ENCODE peak calls at places on chromosomes 7 and 10, in ten cellular contexts. I is activated B cell treated with CpG ODN at 0.5 μM for 24 hours; A is cardiac muscle cell; T is neural crest cell; S is fibroblast of lung; C is WTC11; Z is CD8-positive, alpha-beta T cell; L is GM20000; U is prostate gland; G is fibroblast of mammary gland. F is an unnamed sample.

GRCh38 chr10:76543655-76544054 is 1094.0 kb downstream of the KCNMA1 start:
- DNase-seq in I (no peak), S (peak), A (no peak), C (no peak), L (no peak), U (no peak), G (peak), Z (no peak), T (no peak), F (no peak)

GRCh38 chr10:12590682-12591642 is 241.6 kb downstream of the CAMK1D start:
- DNase-seq in G (no peak), Z (no peak), A (no peak), L (no peak), I (no peak), S (peak), T (no peak), U (no peak), C (no peak), F (no peak)

GRCh38 chr10:391304-391703 is 256.0 kb downstream of the ZMYND11 start:
- DNase-seq in I (no peak), S (no peak), L (no peak), T (no peak), C (no peak), A (no peak), Z (no peak), G (no peak), U (no peak), F (no peak)

GRCh38 chr7:104296266-104296665 is 32.1 kb upstream of the LHFPL3 start:
- DNase-seq in U (no peak), C (no peak), A (no peak), I (no peak), T (no peak), L (no peak), S (no peak), Z (no peak), G (no peak), F (no peak)

GRCh38 chr10:110495731-110496552 is 1.8 kb upstream of the DUSP5 start:
- DNase-seq in I (no peak), S (peak), C (peak), U (no peak), G (peak), A (no peak), Z (peak), T (no peak), L (peak), F (no peak)

GRCh38 chr10:60942604-60943269 is 1.2 kb downstream of the RHOBTB1 start:
- DNase-seq in S (peak), Z (peak), U (peak), C (no peak), G (peak), I (no peak), T (no peak), L (peak), A (peak), F (no peak)

GRCh38 chr10:112810651-112811215 is 139.3 kb upstream of the TCF7L2 start:
- DNase-seq in G (no peak), I (no peak), A (no peak), S (peak), Z (no peak), U (no peak), T (no peak), L (no peak), C (no peak), F (peak)

GRCh38 chr7:28240466-28240865 is 59.9 kb upstream of the JAZF1 start:
- DNase-seq in I (no peak), S (no peak), C (no peak), U (no peak), L (no peak), A (no peak), Z (no peak), G (no peak), T (no peak), F (no peak)

GRCh38 chr7:43113622-43114450 is 1.4 kb downstream of the HECW1 start:
- DNase-seq in G (no peak), S (no peak), L (peak), I (no peak), A (no peak), U (no peak), C (peak), Z (no peak), T (no peak), F (no peak)

GRCh38 chr7:47300472-47301021 is 281.4 kb downstream of the TNS3 start:
- DNase-seq in C (no peak), G (no peak), L (no peak), U (no peak), I (no peak), A (no peak), Z (no peak), S (no peak), T (no peak), F (no peak)

GRCh38 chr7:140544278-140544896 is 65.1 kb upstream of the MKRN1 start:
- DNase-seq in S (no peak), Z (no peak), I (no peak), C (no peak), U (no peak), T (no peak), A (no peak), L (no peak), G (no peak), F (no peak)
- TF ChIP-seq CTCF in S (no peak), Z (no peak), I (no peak), C (no peak), U (no peak), T (no peak), A (no peak), L (no peak), G (no peak), F (no peak)

GRCh38 chr7:44348300-44348699 is 22.9 kb upstream of the CAMK2B start:
- DNase-seq in I (no peak), T (no peak), A (peak), C (peak), S (no peak), L (peak), Z (no peak), G (peak), U (no peak), F (no peak)
- TF ChIP-seq CTCF in I (no peak), T (no peak), A (peak), C (peak), S (peak), L (no peak), Z (no peak), G (peak), U (no peak), F (no peak)

DNA sequence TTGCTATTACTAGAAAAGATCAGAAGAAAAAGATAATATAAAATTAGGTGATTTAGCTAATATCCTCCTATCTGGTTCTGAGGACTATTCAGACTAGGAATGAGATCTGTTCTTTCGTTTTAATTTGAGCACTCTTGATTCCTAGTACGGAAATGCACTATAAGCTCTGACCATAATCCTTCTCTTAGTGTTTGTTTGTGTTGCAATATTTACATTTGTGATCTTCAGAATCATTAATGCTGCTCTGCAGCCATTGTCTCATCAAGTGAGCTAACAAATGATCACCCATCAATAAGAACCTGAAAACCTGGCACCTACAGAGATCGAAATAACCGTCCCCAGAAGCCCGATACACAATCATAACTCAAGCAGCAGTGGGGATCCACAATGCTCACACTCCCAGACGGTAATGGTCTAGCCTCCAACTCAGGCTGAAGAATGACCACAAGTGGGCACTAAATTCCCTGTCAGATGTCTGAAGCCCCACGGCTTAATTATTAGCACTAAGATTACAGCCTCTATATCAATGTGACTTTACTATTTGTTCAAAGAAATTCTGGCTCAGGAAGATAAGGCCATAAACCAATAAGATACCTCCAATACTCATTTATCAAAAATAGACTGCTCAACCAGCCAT is 156.0 kb upstream of the NFE2L3 start:
- DNase-seq in T (no peak), Z (no peak), I (no peak), C (no peak), S (no peak), L (no peak), U (no peak), G (peak), A (no peak), F (no peak)
- TF ChIP-seq CTCF in T (no peak), Z (no peak), I (no peak), C (no peak), S (no peak), L (no peak), U (no peak), G (no peak), A (no peak), F (peak)

DNA sequence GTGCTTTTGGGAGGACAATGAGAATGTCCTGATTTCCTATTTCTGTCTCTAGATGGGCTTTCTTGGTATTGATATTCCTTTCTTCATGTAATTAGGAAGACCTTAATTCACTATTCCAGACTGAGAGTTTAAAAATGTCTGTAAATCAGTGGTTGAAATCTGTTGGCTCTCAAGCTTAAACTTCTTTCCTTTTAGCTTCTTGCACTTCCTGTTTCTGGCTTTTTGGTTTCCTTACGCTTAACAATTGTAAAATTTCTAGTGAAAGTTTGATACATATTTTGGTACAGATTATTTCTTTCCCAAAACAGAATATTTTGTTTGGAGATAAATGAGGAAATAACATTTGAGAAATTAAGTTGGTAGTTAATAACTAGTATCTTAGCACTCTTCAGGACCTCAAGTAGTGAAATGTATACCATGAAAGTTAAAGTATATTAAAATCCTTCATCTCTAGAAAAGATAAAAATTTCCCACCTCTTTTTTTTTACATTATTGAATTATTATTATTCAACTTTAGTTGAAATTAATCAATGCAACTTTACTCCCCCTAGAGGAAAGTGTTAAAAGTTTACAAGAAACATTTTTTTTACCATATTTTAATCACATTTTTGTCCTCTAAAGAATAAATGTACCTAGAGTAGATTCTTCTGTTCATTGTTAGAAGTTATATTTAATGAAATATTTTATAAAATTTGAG is 137.2 kb downstream of the PHTF2 start:
- DNase-seq in S (no peak), A (no peak), Z (no peak), L (no peak), G (peak), C (no peak), U (no peak), I (no peak), T (no peak), F (no peak)
- TF ChIP-seq CTCF in S (no peak), A (peak), Z (no peak), L (no peak), G (peak), C (no peak), U (peak), I (no peak), T (peak), F (no peak)

GRCh38 chr10:121927841-121928527 is at the start of gene ATE1:
- DNase-seq in I (peak), S (peak), L (peak), Z (peak), G (peak), C (peak), U (peak), T (peak), A (peak), F (peak)
- TF ChIP-seq CTCF in I (no peak), S (no peak), L (no peak), Z (no peak), G (no peak), C (no peak), U (peak), T (peak), A (no peak), F (peak)

DNA sequence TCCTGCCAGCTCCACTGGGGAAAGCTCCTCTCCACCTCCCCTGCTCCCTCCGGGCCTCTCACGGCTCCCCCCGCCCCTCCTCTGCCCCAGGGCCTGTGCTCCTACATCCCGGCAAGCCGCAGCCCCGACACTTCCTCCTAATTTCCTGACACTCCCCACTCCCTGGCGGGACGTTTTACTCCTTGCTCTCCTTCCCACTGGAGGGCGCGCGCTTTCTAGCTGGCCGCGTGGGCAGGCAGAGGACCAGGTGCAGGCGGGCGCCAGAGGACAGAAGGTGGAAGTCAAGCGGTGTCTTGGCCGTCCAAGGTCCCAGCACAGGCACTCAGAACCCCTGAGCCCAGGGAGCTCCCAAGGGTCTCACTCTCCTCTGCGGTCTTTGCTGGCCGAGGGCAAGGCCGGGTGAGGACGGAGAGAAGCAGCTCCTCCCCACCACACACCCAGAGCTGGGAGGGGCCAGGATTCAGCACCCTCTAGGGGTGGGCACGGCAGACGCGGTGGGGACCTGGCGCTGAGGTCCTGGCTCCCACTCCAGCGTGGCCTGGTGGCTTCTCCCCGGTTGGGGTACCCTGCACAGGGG is 19.1 kb downstream of the ADAM8 start:
- DNase-seq in L (peak), U (peak), Z (peak), C (peak), G (peak), S (peak), I (no peak), A (peak), T (no peak), F (peak)
- TF ChIP-seq CTCF in L (peak), U (peak), Z (no peak), C (no peak), G (peak), S (no peak), I (no peak), A (peak), T (peak), F (peak)

F was measured in LNCaP clone FGC.